ENCODE peak calls at places on chromosome 17, in eight cellular contexts. E is PC-3, Q is lower leg skin, A is neural progenitor cell, B is AG04450, T is ovary, W is mammary epithelial cell, H is cardiac muscle cell. V is an unnamed sample.

GRCh38 chr17:76725580-76726230 is 701 bp downstream of the JMJD6 start:
- DNase-seq in E (peak), Q (peak), A (no peak), B (no peak), T (peak), W (peak), H (peak), V (no peak)

GRCh38 chr17:31724619-31725018 is 134.4 kb downstream of the COPRS start:
- DNase-seq in E (no peak), Q (no peak), A (no peak), B (no peak), T (no peak), W (no peak), H (peak), V (no peak)

GRCh38 chr17:21353326-21354010 is 22.7 kb upstream of the KCNJ12 start:
- DNase-seq in E (no peak), Q (no peak), A (no peak), B (no peak), T (no peak), W (no peak), H (peak), V (peak)

GRCh38 chr17:43171761-43172487 is 910 bp downstream of the NBR1 start:
- DNase-seq in E (peak), Q (no peak), A (peak), B (peak), T (peak), W (peak), H (peak), V (peak)

GRCh38 chr17:7750321-7750821 is 32.8 kb downstream of the DNAH2 start:
- DNase-seq in E (peak), Q (no peak), A (no peak), B (peak), T (no peak), W (peak), H (peak), V (peak)

GRCh38 chr17:51901242-51901641 is 257.3 kb downstream of the CA10 start:
- DNase-seq in E (no peak), Q (no peak), A (peak), B (no peak), T (no peak), W (no peak), H (no peak), V (no peak)

GRCh38 chr17:10657866-10658265 is 757 bp upstream of the MYH3 start:
- DNase-seq in E (no peak), Q (no peak), A (no peak), B (no peak), T (no peak), W (no peak), H (no peak), V (no peak)

GRCh38 chr17:77609553-77610517 is 348.7 kb upstream of the TNRC6C start:
- DNase-seq in E (no peak), Q (peak), A (no peak), B (no peak), T (no peak), W (no peak), H (no peak), V (no peak)

GRCh38 chr17:56679767-56680422 is 86.4 kb downstream of the NOG start:
- DNase-seq in E (peak), Q (peak), A (no peak), B (no peak), T (no peak), W (peak), H (no peak), V (no peak)

GRCh38 chr17:17792551-17793377 is 44.0 kb downstream of the SREBF1 start:
- DNase-seq in E (peak), Q (no peak), A (peak), B (no peak), T (peak), W (no peak), H (peak), V (no peak)

GRCh38 chr17:47244697-47245096 is 8.9 kb upstream of the ITGB3 start:
- DNase-seq in E (no peak), Q (no peak), A (no peak), B (no peak), T (no peak), W (no peak), H (no peak), V (no peak)

GRCh38 chr17:494601-495195 is 142.1 kb upstream of the RPH3AL start:
- DNase-seq in E (no peak), Q (no peak), A (no peak), B (no peak), T (no peak), W (no peak), H (no peak), V (no peak)

GRCh38 chr17:36641877-36642845 is 40.8 kb downstream of the MRM1 start:
- DNase-seq in E (no peak), Q (no peak), A (peak), B (no peak), T (no peak), W (no peak), H (no peak), V (no peak)

GRCh38 chr17:4018446-4018845 is 54.2 kb upstream of the ATP2A3 start:
- DNase-seq in E (no peak), Q (no peak), A (no peak), B (no peak), T (no peak), W (no peak), H (no peak), V (no peak)

GRCh38 chr17:70184770-70185169 is 15.4 kb downstream of the KCNJ2 start:
- DNase-seq in E (peak), Q (no peak), A (no peak), B (no peak), T (no peak), W (peak), H (peak), V (peak)

GRCh38 chr17:38476549-38476948 is 48.3 kb downstream of the ARHGAP23 start:
- DNase-seq in E (no peak), Q (no peak), A (no peak), B (no peak), T (no peak), W (no peak), H (peak), V (no peak)

GRCh38 chr17:31433091-31433790 is 41.8 kb downstream of the RAB11FIP4 start:
- DNase-seq in E (no peak), Q (no peak), A (no peak), B (no peak), T (no peak), W (no peak), H (no peak), V (no peak)

GRCh38 chr17:77256710-77257109 is 115.9 kb downstream of the SEC14L1 start:
- DNase-seq in E (no peak), Q (no peak), A (no peak), B (no peak), T (no peak), W (no peak), H (no peak), V (no peak)

GRCh38 chr17:50429793-50430192 is 3.8 kb downstream of the ACSF2 start:
- DNase-seq in E (no peak), Q (no peak), A (no peak), B (no peak), T (no peak), W (no peak), H (no peak), V (no peak)

GRCh38 chr17:8021565-8022357 is 17.1 kb upstream of the ALOX15B start:
- DNase-seq in E (no peak), Q (peak), A (no peak), B (no peak), T (no peak), W (no peak), H (no peak), V (no peak)

GRCh38 chr17:68351395-68351794 is 60.1 kb downstream of the ARSG start:
- DNase-seq in E (peak), Q (no peak), A (no peak), B (no peak), T (no peak), W (no peak), H (peak), V (no peak)

GRCh38 chr17:63635787-63636186 is 13.6 kb downstream of the MAP3K3 start:
- DNase-seq in E (no peak), Q (no peak), A (no peak), B (no peak), T (no peak), W (no peak), H (no peak), V (no peak)

GRCh38 chr17:2809337-2809736 is 13.1 kb downstream of the RAP1GAP2 start:
- DNase-seq in E (no peak), Q (no peak), A (no peak), B (no peak), T (no peak), W (no peak), H (no peak), V (no peak)

GRCh38 chr17:2814499-2815341 is 18.5 kb downstream of the RAP1GAP2 start:
- DNase-seq in E (peak), Q (peak), A (no peak), B (no peak), T (no peak), W (peak), H (no peak), V (no peak)

GRCh38 chr17:2815781-2816185 is 19.5 kb downstream of the RAP1GAP2 start:
- DNase-seq in E (peak), Q (no peak), A (peak), B (no peak), T (no peak), W (no peak), H (no peak), V (no peak)

GRCh38 chr17:2816688-2817087 is 20.4 kb downstream of the RAP1GAP2 start:
- DNase-seq in E (no peak), Q (no peak), A (no peak), B (no peak), T (no peak), W (no peak), H (no peak), V (no peak)

GRCh38 chr17:2814049-2814448 is 17.8 kb downstream of the RAP1GAP2 start:
- DNase-seq in E (no peak), Q (no peak), A (no peak), B (no peak), T (no peak), W (no peak), H (no peak), V (no peak)
- H3K4me3 ChIP-seq in E (no peak), Q (no peak), A (no peak), B (no peak), T (no peak), W (no peak), H (no peak), V (no peak)

GRCh38 chr17:39617446-39618251 is 9.1 kb upstream of the PPP1R1B start:
- DNase-seq in E (peak), Q (peak), A (peak), B (no peak), T (peak), W (peak), H (peak), V (no peak)
- H3K4me3 ChIP-seq in E (peak), Q (peak), A (peak), B (peak), T (peak), W (peak), H (peak), V (peak)

GRCh38 chr17:80986816-80987480 is 4.7 kb upstream of the CHMP6 start:
- DNase-seq in E (no peak), Q (no peak), A (no peak), B (no peak), T (no peak), W (no peak), H (no peak), V (no peak)

GRCh38 chr17:80987941-80988461 is 3.6 kb upstream of the CHMP6 start:
- DNase-seq in E (no peak), Q (no peak), A (no peak), B (no peak), T (no peak), W (no peak), H (no peak), V (no peak)

GRCh38 chr17:80991645-80992076 is at the start of gene CHMP6:
- DNase-seq in E (peak), Q (peak), A (peak), B (peak), T (peak), W (peak), H (peak), V (no peak)

GRCh38 chr17:80990921-80991644 is 558 bp upstream of the CHMP6 start:
- DNase-seq in E (no peak), Q (peak), A (no peak), B (no peak), T (no peak), W (no peak), H (no peak), V (no peak)

GRCh38 chr17:80989586-80989913 is 2.1 kb upstream of the CHMP6 start:
- DNase-seq in E (peak), Q (peak), A (no peak), B (no peak), T (no peak), W (no peak), H (no peak), V (no peak)
- H3K4me3 ChIP-seq in E (peak), Q (no peak), A (no peak), B (no peak), T (no peak), W (no peak), H (no peak), V (no peak)

GRCh38 chr17:44400226-44400847 is 10.9 kb upstream of the ITGA2B start:
- DNase-seq in E (peak), Q (no peak), A (peak), B (peak), T (no peak), W (no peak), H (peak), V (no peak)
- H3K4me3 ChIP-seq in E (no peak), Q (no peak), A (no peak), B (no peak), T (no peak), W (no peak), H (no peak), V (no peak)

GRCh38 chr17:54864070-54864469 is 36.6 kb upstream of the TOM1L1 start:
- DNase-seq in E (no peak), Q (no peak), A (no peak), B (no peak), T (no peak), W (no peak), H (no peak), V (no peak)

GRCh38 chr17:54861469-54861983 is 39.1 kb upstream of the TOM1L1 start:
- DNase-seq in E (no peak), Q (no peak), A (no peak), B (no peak), T (no peak), W (no peak), H (no peak), V (no peak)

GRCh38 chr17:54867634-54868033 is 33.0 kb upstream of the TOM1L1 start:
- DNase-seq in E (peak), Q (no peak), A (no peak), B (no peak), T (no peak), W (peak), H (no peak), V (no peak)

GRCh38 chr17:54860617-54861468 is 39.8 kb upstream of the TOM1L1 start:
- DNase-seq in E (no peak), Q (no peak), A (no peak), B (no peak), T (no peak), W (no peak), H (no peak), V (no peak)

GRCh38 chr17:54864636-54865420 is 35.8 kb upstream of the TOM1L1 start:
- DNase-seq in E (no peak), Q (no peak), A (no peak), B (no peak), T (no peak), W (no peak), H (no peak), V (no peak)
- H3K4me3 ChIP-seq in E (no peak), Q (no peak), A (no peak), B (no peak), T (no peak), W (no peak), H (no peak), V (no peak)

DNA sequence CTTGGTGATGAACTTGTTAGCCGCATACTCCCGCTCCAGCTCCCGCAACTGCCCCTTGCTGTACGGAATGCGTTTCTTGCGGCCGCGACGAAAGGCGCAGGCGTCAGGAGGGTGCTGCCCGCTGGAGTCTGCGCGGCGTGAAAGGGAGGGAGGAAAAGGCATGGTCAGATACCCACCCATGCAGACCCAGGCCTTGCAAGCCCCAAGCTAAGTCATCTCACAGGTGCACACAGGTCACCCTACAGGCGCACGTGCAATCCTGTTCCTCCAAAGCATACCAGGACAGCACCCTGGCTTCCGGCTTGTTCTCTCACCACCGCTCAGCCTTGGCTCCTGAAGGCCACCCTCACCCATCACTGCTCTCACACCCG is 1.6 kb downstream of the HOXB13 start:
- DNase-seq in E (peak), Q (no peak), A (no peak), B (no peak), T (no peak), W (no peak), H (no peak), V (no peak)
- H3K4me3 ChIP-seq in E (peak), Q (no peak), A (no peak), B (no peak), T (no peak), W (no peak), H (no peak), V (no peak)

GRCh38 chr17:72117470-72117747 is 3.4 kb upstream of the SOX9 start:
- DNase-seq in E (no peak), Q (peak), A (no peak), B (no peak), T (no peak), W (no peak), H (no peak), V (no peak)

GRCh38 chr17:72116692-72117469 is 3.9 kb upstream of the SOX9 start:
- DNase-seq in E (no peak), Q (peak), A (peak), B (no peak), T (no peak), W (peak), H (peak), V (no peak)

GRCh38 chr17:72118588-72119279 is 2.1 kb upstream of the SOX9 start:
- DNase-seq in E (peak), Q (peak), A (peak), B (peak), T (no peak), W (peak), H (peak), V (no peak)

GRCh38 chr17:72119280-72119962 is 1.4 kb upstream of the SOX9 start:
- DNase-seq in E (no peak), Q (no peak), A (no peak), B (no peak), T (no peak), W (peak), H (no peak), V (no peak)

DNA sequence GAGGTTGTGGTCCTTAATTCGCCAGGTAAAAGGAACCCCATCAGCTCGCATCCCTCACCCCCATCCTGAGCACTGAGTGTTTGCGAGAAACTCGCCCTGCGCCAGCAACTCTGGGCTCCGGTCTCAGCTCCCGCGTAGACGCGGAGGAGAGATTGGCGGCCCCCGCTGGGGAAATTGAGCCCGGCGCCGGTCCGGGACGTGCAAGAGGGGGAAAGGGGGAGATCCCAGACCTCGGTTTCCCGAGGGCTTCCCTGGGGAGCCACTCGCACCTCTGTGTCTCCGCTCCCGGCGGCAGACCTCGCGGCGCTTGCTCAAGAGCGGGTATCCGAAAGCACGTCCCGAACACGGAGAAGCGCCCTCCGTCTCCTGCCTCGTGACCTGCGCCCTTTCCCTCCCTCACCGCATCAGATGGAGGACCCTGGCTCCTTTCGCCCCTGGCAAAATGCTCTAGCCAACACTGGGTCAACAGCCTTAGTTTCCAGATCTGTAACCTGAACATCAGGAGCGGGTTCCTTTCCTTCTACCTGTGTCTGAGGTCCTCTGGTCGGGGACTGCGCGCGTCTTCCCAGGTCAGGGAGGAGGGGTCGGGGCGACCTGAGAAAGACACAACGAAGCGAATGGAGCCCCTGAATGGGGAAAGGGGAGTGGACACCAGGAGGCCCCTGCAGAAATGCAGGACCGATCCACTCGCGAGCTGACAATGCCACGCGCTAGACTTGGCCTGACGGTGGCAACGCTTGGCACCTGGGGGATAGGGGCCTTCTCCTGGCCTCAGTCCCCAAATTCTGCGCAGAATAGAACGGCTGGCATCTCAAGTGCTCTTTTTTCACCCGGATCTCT is 2.9 kb upstream of the SOX9 start:
- DNase-seq in E (no peak), Q (peak), A (peak), B (no peak), T (no peak), W (peak), H (no peak), V (no peak)
- H3K4me3 ChIP-seq in E (no peak), Q (no peak), A (peak), B (peak), T (no peak), W (peak), H (peak), V (peak)

DNA sequence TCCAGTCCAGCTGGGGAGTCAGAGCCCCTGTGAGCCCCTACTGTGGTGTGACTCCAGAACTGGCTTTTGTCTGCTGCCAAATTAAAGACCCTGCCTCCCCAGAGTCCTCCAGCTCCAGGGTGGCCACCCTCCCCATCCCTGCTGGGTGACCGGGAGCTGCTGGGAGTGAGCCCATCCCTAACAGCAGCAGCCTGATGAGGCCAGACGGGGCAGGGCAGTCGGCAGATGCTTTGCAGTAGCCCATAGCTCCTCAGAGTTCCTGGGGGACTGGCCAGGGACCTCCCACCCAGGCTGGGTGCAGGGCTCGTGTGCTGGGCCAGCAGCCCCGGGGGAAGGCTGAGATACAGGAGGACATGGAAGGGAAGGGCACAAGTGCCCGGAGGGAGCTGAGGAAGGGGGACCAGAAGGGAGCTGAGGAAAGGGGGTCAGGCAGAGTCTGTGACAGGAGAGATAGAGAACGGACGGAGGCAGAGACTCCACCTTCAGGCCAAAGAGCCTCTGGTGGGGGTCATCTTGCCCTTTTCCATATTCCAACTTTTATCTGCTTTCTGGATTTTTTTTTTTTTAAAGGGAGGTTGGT is 12.7 kb upstream of the MRPS23 start:
- DNase-seq in E (no peak), Q (no peak), A (no peak), B (no peak), T (peak), W (no peak), H (no peak), V (no peak)
- H3K4me3 ChIP-seq in E (peak), Q (no peak), A (peak), B (no peak), T (peak), W (no peak), H (no peak), V (no peak)

GRCh38 chr17:48605991-48606891 is 1.5 kb upstream of the HOXB6 start:
- DNase-seq in E (no peak), Q (no peak), A (peak), B (no peak), T (no peak), W (no peak), H (no peak), V (no peak)
- H3K4me3 ChIP-seq in E (no peak), Q (no peak), A (no peak), B (no peak), T (no peak), W (no peak), H (no peak), V (no peak)

DNA sequence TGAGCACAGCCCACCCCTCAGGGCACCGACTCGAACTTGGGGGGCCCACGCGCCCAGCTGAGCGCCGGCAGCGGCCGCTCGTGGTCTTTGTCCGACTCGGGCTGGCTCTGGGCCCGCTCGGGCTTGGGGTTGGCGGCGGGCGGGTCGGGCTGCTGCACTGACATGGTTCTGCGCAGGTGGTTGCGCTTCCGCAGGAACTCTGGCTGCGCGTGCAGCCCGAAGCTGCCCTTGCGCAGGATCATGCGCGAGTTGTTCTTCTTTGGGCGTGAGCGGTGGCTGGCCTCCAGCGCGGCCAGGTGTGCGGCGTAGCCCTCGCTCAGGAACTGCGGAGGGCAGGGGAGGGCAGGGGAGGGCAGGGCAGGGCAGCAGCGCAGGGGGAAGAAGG is 11.1 kb downstream of the PIMREG start:
- DNase-seq in E (no peak), Q (no peak), A (peak), B (no peak), T (peak), W (no peak), H (peak), V (no peak)
- H3K4me3 ChIP-seq in E (no peak), Q (no peak), A (peak), B (peak), T (no peak), W (no peak), H (no peak), V (peak)

V was measured in AG09309.